ENCODE peak calls at places on chromosome X, in five cellular contexts. One of them, this sample, is unnamed.

GRCh38 chrX:20988118-20988517 is 386.1 kb upstream of the CNKSR2 start:
- DNase-seq in epithelial cell of esophagus: peak
- DNase-seq in ovary: no peak
- DNase-seq in Peyer's patch: no peak
- DNase-seq in Calu3: no peak
- DNase-seq in this sample: no peak

GRCh38 chrX:10178866-10179463 is 22.2 kb downstream of the CLCN4 start:
- DNase-seq in epithelial cell of esophagus: no peak
- DNase-seq in ovary: no peak
- DNase-seq in Peyer's patch: no peak
- DNase-seq in Calu3: no peak
- DNase-seq in this sample: no peak

GRCh38 chrX:67546496-67547423 is 2.9 kb downstream of the AR start:
- DNase-seq in epithelial cell of esophagus: no peak
- DNase-seq in ovary: peak
- DNase-seq in Peyer's patch: no peak
- DNase-seq in Calu3: no peak
- DNase-seq in this sample: no peak

GRCh38 chrX:16511776-16512400 is 138.1 kb upstream of the S100G start:
- DNase-seq in epithelial cell of esophagus: no peak
- DNase-seq in ovary: no peak
- DNase-seq in Peyer's patch: no peak
- DNase-seq in Calu3: no peak
- DNase-seq in this sample: no peak

GRCh38 chrX:114500622-114501021 is 83.3 kb upstream of the HTR2C start:
- DNase-seq in epithelial cell of esophagus: no peak
- DNase-seq in ovary: no peak
- DNase-seq in Peyer's patch: no peak
- DNase-seq in Calu3: no peak
- DNase-seq in this sample: no peak

GRCh38 chrX:151973262-151973661 is 1.2 kb downstream of the GABRE start:
- DNase-seq in epithelial cell of esophagus: peak
- DNase-seq in ovary: no peak
- DNase-seq in Peyer's patch: no peak
- DNase-seq in Calu3: no peak
- DNase-seq in this sample: no peak

GRCh38 chrX:97529801-97530200 is 646.1 kb downstream of the RPA4 start:
- DNase-seq in epithelial cell of esophagus: no peak
- DNase-seq in ovary: no peak
- DNase-seq in Peyer's patch: no peak
- DNase-seq in Calu3: no peak
- DNase-seq in this sample: no peak

GRCh38 chrX:154458954-154459829 is 1.1 kb downstream of the PLXNA3 start:
- DNase-seq in epithelial cell of esophagus: peak
- DNase-seq in ovary: no peak
- DNase-seq in Peyer's patch: no peak
- DNase-seq in Calu3: peak
- DNase-seq in this sample: peak

GRCh38 chrX:153868576-153869472 is 17.1 kb downstream of the L1CAM start:
- DNase-seq in epithelial cell of esophagus: no peak
- DNase-seq in ovary: no peak
- DNase-seq in Peyer's patch: no peak
- DNase-seq in Calu3: no peak
- DNase-seq in this sample: no peak

GRCh38 chrX:10636851-10637250 is 16.5 kb upstream of the MID1 start:
- DNase-seq in epithelial cell of esophagus: no peak
- DNase-seq in ovary: no peak
- DNase-seq in Peyer's patch: no peak
- DNase-seq in Calu3: no peak
- DNase-seq in this sample: no peak

GRCh38 chrX:108178099-108178498 is 86.5 kb downstream of the ATG4A start:
- DNase-seq in epithelial cell of esophagus: no peak
- DNase-seq in ovary: no peak
- DNase-seq in Peyer's patch: no peak
- DNase-seq in Calu3: no peak
- DNase-seq in this sample: no peak

GRCh38 chrX:1493877-1494510 is 41.3 kb upstream of the ASMTL start:
- DNase-seq in epithelial cell of esophagus: no peak
- DNase-seq in ovary: no peak
- DNase-seq in Peyer's patch: peak
- DNase-seq in Calu3: no peak
- DNase-seq in this sample: no peak

GRCh38 chrX:2638279-2638678 is 52.8 kb upstream of the CD99 start:
- DNase-seq in epithelial cell of esophagus: no peak
- DNase-seq in ovary: no peak
- DNase-seq in Peyer's patch: no peak
- DNase-seq in Calu3: no peak
- DNase-seq in this sample: no peak

GRCh38 chrX:17689971-17690409 is 47.3 kb upstream of the SCML1 start:
- DNase-seq in epithelial cell of esophagus: peak
- DNase-seq in ovary: peak
- DNase-seq in Peyer's patch: no peak
- DNase-seq in Calu3: peak
- DNase-seq in this sample: peak

GRCh38 chrX:63784902-63785692 is at the start of gene ARHGEF9:
- DNase-seq in epithelial cell of esophagus: no peak
- DNase-seq in ovary: peak
- DNase-seq in Peyer's patch: no peak
- DNase-seq in Calu3: no peak
- DNase-seq in this sample: no peak

GRCh38 chrX:7987160-7987992 is 60.2 kb upstream of the PNPLA4 start:
- DNase-seq in epithelial cell of esophagus: peak
- DNase-seq in ovary: no peak
- DNase-seq in Peyer's patch: no peak
- DNase-seq in Calu3: no peak
- DNase-seq in this sample: peak

GRCh38 chrX:40003071-40003981 is 94.4 kb downstream of the BCOR start:
- DNase-seq in epithelial cell of esophagus: no peak
- DNase-seq in ovary: no peak
- DNase-seq in Peyer's patch: no peak
- DNase-seq in Calu3: no peak
- DNase-seq in this sample: no peak

GRCh38 chrX:11239230-11239629 is 54.0 kb upstream of the AMELX start:
- DNase-seq in epithelial cell of esophagus: peak
- DNase-seq in ovary: no peak
- DNase-seq in Peyer's patch: no peak
- DNase-seq in Calu3: no peak
- DNase-seq in this sample: peak

GRCh38 chrX:15242899-15243555 is 26.9 kb downstream of the ASB9 start:
- DNase-seq in epithelial cell of esophagus: peak
- DNase-seq in ovary: no peak
- DNase-seq in Peyer's patch: no peak
- DNase-seq in Calu3: peak
- DNase-seq in this sample: peak

GRCh38 chrX:123675154-123675553 is 57.7 kb downstream of the THOC2 start:
- DNase-seq in epithelial cell of esophagus: no peak
- DNase-seq in ovary: no peak
- DNase-seq in Peyer's patch: no peak
- DNase-seq in Calu3: peak
- DNase-seq in this sample: no peak

GRCh38 chrX:10787264-10787663 is 166.9 kb upstream of the MID1 start:
- DNase-seq in epithelial cell of esophagus: no peak
- DNase-seq in ovary: no peak
- DNase-seq in Peyer's patch: no peak
- DNase-seq in Calu3: no peak
- DNase-seq in this sample: no peak

GRCh38 chrX:119190736-119191282 is 45.3 kb upstream of the PGRMC1 start:
- DNase-seq in epithelial cell of esophagus: no peak
- DNase-seq in ovary: peak
- DNase-seq in Peyer's patch: no peak
- DNase-seq in Calu3: no peak
- DNase-seq in this sample: peak

GRCh38 chrX:16222123-16222522 is 54.8 kb downstream of the MAGEB17 start:
- DNase-seq in epithelial cell of esophagus: peak
- DNase-seq in ovary: no peak
- DNase-seq in Peyer's patch: no peak
- DNase-seq in Calu3: no peak
- DNase-seq in this sample: peak

GRCh38 chrX:57929373-57929772 is 19.1 kb upstream of the ZXDA start:
- DNase-seq in epithelial cell of esophagus: peak
- DNase-seq in ovary: no peak
- DNase-seq in Peyer's patch: no peak
- DNase-seq in Calu3: no peak
- DNase-seq in this sample: peak

GRCh38 chrX:123190096-123190495 is 6.0 kb downstream of the GRIA3 start:
- DNase-seq in epithelial cell of esophagus: no peak
- DNase-seq in ovary: no peak
- DNase-seq in Peyer's patch: no peak
- DNase-seq in Calu3: no peak
- DNase-seq in this sample: no peak

GRCh38 chrX:128804828-128805227 is 718.5 kb downstream of the SMARCA1 start:
- DNase-seq in epithelial cell of esophagus: no peak
- DNase-seq in ovary: no peak
- DNase-seq in Peyer's patch: no peak
- DNase-seq in Calu3: no peak
- DNase-seq in this sample: no peak

GRCh38 chrX:6041630-6042029 is 187.0 kb downstream of the NLGN4X start:
- DNase-seq in epithelial cell of esophagus: peak
- DNase-seq in ovary: no peak
- DNase-seq in Peyer's patch: no peak
- DNase-seq in Calu3: no peak
- DNase-seq in this sample: no peak

GRCh38 chrX:119272882-119273806 is 37.1 kb downstream of the PGRMC1 start:
- DNase-seq in epithelial cell of esophagus: peak
- DNase-seq in ovary: peak
- DNase-seq in Peyer's patch: no peak
- DNase-seq in Calu3: peak
- DNase-seq in this sample: no peak

GRCh38 chrX:155086961-155087735 is 15.8 kb downstream of the BRCC3 start:
- DNase-seq in epithelial cell of esophagus: no peak
- DNase-seq in ovary: no peak
- DNase-seq in Peyer's patch: no peak
- DNase-seq in Calu3: no peak
- DNase-seq in this sample: no peak

GRCh38 chrX:132271330-132271729 is 52.1 kb upstream of the RAP2C start:
- DNase-seq in epithelial cell of esophagus: peak
- DNase-seq in ovary: no peak
- DNase-seq in Peyer's patch: no peak
- DNase-seq in Calu3: no peak
- DNase-seq in this sample: no peak

GRCh38 chrX:46327229-46328081 is 217.8 kb downstream of the ZNF674 start:
- DNase-seq in epithelial cell of esophagus: peak
- DNase-seq in ovary: no peak
- DNase-seq in Peyer's patch: no peak
- DNase-seq in Calu3: peak
- DNase-seq in this sample: no peak

GRCh38 chrX:12770440-12770839 is 20.8 kb upstream of the PRPS2 start:
- DNase-seq in epithelial cell of esophagus: peak
- DNase-seq in ovary: no peak
- DNase-seq in Peyer's patch: no peak
- DNase-seq in Calu3: no peak
- DNase-seq in this sample: peak

GRCh38 chrX:153582896-153583295 is 16.0 kb downstream of the CCNQ start:
- DNase-seq in epithelial cell of esophagus: peak
- DNase-seq in ovary: no peak
- DNase-seq in Peyer's patch: peak
- DNase-seq in Calu3: no peak
- DNase-seq in this sample: no peak

GRCh38 chrX:9682456-9682855 is 83.2 kb downstream of the GPR143 start:
- DNase-seq in epithelial cell of esophagus: no peak
- DNase-seq in ovary: peak
- DNase-seq in Peyer's patch: no peak
- DNase-seq in Calu3: no peak
- DNase-seq in this sample: peak

GRCh38 chrX:23616361-23616760 is 50.9 kb upstream of the PRDX4 start:
- DNase-seq in epithelial cell of esophagus: peak
- DNase-seq in ovary: no peak
- DNase-seq in Peyer's patch: no peak
- DNase-seq in Calu3: no peak
- DNase-seq in this sample: no peak
- TF ChIP-seq CTCF in epithelial cell of esophagus: peak
- TF ChIP-seq CTCF in ovary: no peak
- TF ChIP-seq CTCF in Peyer's patch: no peak
- TF ChIP-seq CTCF in Calu3: peak
- TF ChIP-seq CTCF in this sample: peak

DNA sequence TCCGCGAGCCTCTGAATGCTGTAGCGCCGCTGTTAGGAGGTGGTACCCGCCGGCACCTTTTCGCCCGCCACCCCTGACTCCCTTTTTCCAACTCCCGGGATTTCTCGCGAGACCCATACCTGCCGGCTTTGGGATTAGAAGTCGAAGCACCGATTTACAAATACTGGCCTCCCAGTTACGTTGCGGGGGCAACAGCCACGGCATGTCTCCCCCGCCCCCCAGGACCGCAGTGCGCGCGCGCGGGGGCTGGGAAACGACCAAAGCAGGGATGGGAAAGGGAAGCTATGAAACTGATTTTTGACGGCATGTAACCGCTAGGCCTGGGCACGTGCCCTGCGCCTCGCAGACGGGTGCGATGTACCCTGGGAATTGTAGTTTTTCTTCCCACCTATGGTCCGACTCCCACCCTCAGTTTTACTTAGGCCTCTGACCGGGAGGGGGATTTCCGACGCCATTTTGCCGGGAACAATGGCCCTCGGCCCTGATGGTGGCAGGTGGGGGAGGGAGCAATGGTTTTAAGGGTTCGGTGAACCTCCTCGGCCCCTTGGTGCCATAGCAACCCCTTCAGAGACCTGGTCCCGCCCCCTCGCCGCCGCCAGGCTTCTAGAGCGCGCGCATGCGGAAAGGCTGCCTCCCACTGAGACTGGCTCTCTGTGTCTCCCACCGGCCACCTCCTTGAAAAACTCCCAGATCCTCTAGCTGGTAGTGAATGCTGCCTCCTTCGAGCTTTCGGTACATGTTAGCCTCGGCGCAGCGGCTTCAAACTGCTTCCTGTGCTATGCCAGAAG is 772 bp upstream of the WNK3 start:
- DNase-seq in epithelial cell of esophagus: peak
- DNase-seq in ovary: peak
- DNase-seq in Peyer's patch: no peak
- DNase-seq in Calu3: no peak
- DNase-seq in this sample: no peak
- TF ChIP-seq CTCF in epithelial cell of esophagus: no peak
- TF ChIP-seq CTCF in ovary: peak
- TF ChIP-seq CTCF in Peyer's patch: no peak
- TF ChIP-seq CTCF in Calu3: no peak
- TF ChIP-seq CTCF in this sample: no peak

DNA sequence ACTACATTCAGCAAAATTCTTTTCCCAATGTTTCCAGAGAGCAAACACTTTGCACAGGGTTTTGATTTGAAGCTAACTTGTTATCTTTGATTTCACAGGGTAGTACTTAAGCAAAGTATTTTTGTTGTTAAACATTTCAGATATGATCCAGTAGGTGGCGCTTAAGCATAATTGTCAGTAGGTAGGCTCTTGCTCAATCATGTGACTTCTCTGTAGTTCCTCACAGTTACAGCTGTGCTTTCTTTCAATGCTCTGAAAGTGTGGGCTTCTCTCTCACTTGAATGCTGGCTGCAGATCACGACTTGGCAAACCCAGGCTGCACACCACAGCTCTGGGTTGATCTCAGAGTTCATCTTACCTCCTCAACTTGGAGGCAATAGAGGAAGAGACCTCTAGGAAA is 1016.5 kb downstream of the SH3BGRL start:
- DNase-seq in epithelial cell of esophagus: peak
- DNase-seq in ovary: no peak
- DNase-seq in Peyer's patch: no peak
- DNase-seq in Calu3: no peak
- DNase-seq in this sample: no peak
- TF ChIP-seq CTCF in epithelial cell of esophagus: peak
- TF ChIP-seq CTCF in ovary: no peak
- TF ChIP-seq CTCF in Peyer's patch: no peak
- TF ChIP-seq CTCF in Calu3: peak
- TF ChIP-seq CTCF in this sample: peak

GRCh38 chrX:26664919-26665318 is 448.9 kb downstream of the MAGEB5 start:
- DNase-seq in epithelial cell of esophagus: no peak
- DNase-seq in ovary: no peak
- DNase-seq in Peyer's patch: no peak
- DNase-seq in Calu3: no peak
- DNase-seq in this sample: no peak
- TF ChIP-seq CTCF in epithelial cell of esophagus: no peak
- TF ChIP-seq CTCF in ovary: no peak
- TF ChIP-seq CTCF in Peyer's patch: no peak
- TF ChIP-seq CTCF in Calu3: no peak
- TF ChIP-seq CTCF in this sample: no peak

This sample was measured in HFFc6.